ENCODE peak calls at places on chromosomes 7 and 10, in ten cellular contexts. A is foreskin fibroblast; M is activated CD8-positive, alpha-beta T cell treated with anti-CD3 and anti-CD28 coated beads for 36 hours; T is AG10803; Q is colonic mucosa; S is bronchial epithelial cell; E is fibroblast of mammary gland; I is stomach; F is WERI-Rb-1; W is upper lobe of left lung. J is an unnamed sample.

GRCh38 chr10:35843524-35844171 is 201.6 kb upstream of the FZD8 start:
- DNase-seq in M (no peak), E (no peak), W (no peak), I (peak), Q (no peak), F (peak), T (no peak), A (no peak), S (no peak), J (no peak)

GRCh38 chr10:50554995-50555568 is 68.7 kb downstream of the SGMS1 start:
- DNase-seq in T (peak), F (no peak), M (no peak), I (no peak), A (peak), S (no peak), W (no peak), E (peak), Q (no peak), J (no peak)

GRCh38 chr10:133088524-133089460 is 1.1 kb downstream of the ADGRA1 start:
- DNase-seq in I (no peak), T (no peak), A (no peak), S (no peak), E (no peak), F (no peak), W (no peak), Q (no peak), M (no peak), J (no peak)

GRCh38 chr10:23768281-23768680 is 329.4 kb downstream of the OTUD1 start:
- DNase-seq in E (no peak), M (no peak), Q (no peak), F (no peak), S (no peak), T (no peak), W (no peak), A (no peak), I (no peak), J (no peak)

GRCh38 chr10:89555688-89556445 is 20.5 kb upstream of the SLC16A12 start:
- DNase-seq in T (peak), E (peak), I (no peak), F (no peak), W (no peak), S (no peak), A (no peak), Q (no peak), M (no peak), J (no peak)

GRCh38 chr10:33799281-33799943 is 464.9 kb upstream of the NRP1 start:
- DNase-seq in A (no peak), S (no peak), Q (no peak), I (no peak), T (no peak), W (no peak), M (no peak), E (no peak), F (no peak), J (no peak)

GRCh38 chr7:141585592-141586510 is 34.6 kb downstream of the AGK start:
- DNase-seq in E (peak), A (peak), T (peak), F (no peak), S (peak), M (peak), I (no peak), W (no peak), Q (no peak), J (no peak)

GRCh38 chr10:28432210-28432676 is 100.7 kb upstream of the WAC start:
- DNase-seq in T (peak), S (peak), E (peak), Q (peak), W (peak), F (peak), A (peak), M (peak), I (peak), J (no peak)

GRCh38 chr10:780536-781524 is 91.4 kb upstream of the DIP2C start:
- DNase-seq in M (no peak), F (no peak), S (no peak), Q (no peak), I (no peak), W (peak), E (no peak), A (no peak), T (no peak), J (no peak)

GRCh38 chr7:16934947-16935742 is 53.4 kb upstream of the AGR3 start:
- DNase-seq in W (no peak), A (peak), E (peak), I (peak), Q (peak), T (peak), M (peak), S (peak), F (no peak), J (no peak)

GRCh38 chr7:127673902-127674301 is 21.9 kb downstream of the SND1 start:
- DNase-seq in M (no peak), S (no peak), I (no peak), Q (no peak), E (peak), W (no peak), T (peak), F (no peak), A (no peak), J (no peak)

GRCh38 chr7:119256446-119257131 is 1016.4 kb upstream of the KCND2 start:
- DNase-seq in E (no peak), F (no peak), M (no peak), S (peak), T (no peak), Q (no peak), W (no peak), I (no peak), A (no peak), J (no peak)
- TF ChIP-seq CTCF in E (no peak), F (no peak), M (no peak), S (no peak), T (no peak), Q (no peak), W (no peak), I (no peak), A (no peak), J (no peak)

GRCh38 chr7:31882187-31882586 is 188.0 kb downstream of the PDE1C start:
- DNase-seq in I (no peak), M (no peak), A (no peak), Q (no peak), F (no peak), T (peak), W (no peak), E (no peak), S (no peak), J (no peak)
- TF ChIP-seq CTCF in I (no peak), M (no peak), A (no peak), Q (no peak), F (no peak), T (no peak), W (no peak), E (no peak), S (no peak), J (no peak)

GRCh38 chr7:115083935-115084334 is 162.0 kb downstream of the MDFIC start:
- DNase-seq in I (no peak), T (no peak), W (no peak), Q (no peak), S (no peak), A (no peak), F (no peak), M (no peak), E (no peak), J (no peak)

GRCh38 chr7:115088938-115089337 is 167.0 kb downstream of the MDFIC start:
- DNase-seq in I (no peak), Q (no peak), W (no peak), S (no peak), M (no peak), T (no peak), F (no peak), E (no peak), A (no peak), J (no peak)

GRCh38 chr7:115085421-115085820 is 163.5 kb downstream of the MDFIC start:
- DNase-seq in I (no peak), E (no peak), W (no peak), M (no peak), A (no peak), S (peak), T (no peak), F (no peak), Q (no peak), J (no peak)

GRCh38 chr7:115087437-115087836 is 165.5 kb downstream of the MDFIC start:
- DNase-seq in M (no peak), Q (no peak), S (peak), I (no peak), F (no peak), T (peak), W (peak), E (peak), A (peak), J (no peak)

GRCh38 chr7:115086146-115086841 is 164.4 kb downstream of the MDFIC start:
- DNase-seq in Q (no peak), T (no peak), M (no peak), F (no peak), E (no peak), I (no peak), S (no peak), A (no peak), W (no peak), J (no peak)
- TF ChIP-seq CTCF in Q (no peak), T (no peak), M (no peak), F (no peak), E (peak), I (no peak), S (no peak), A (no peak), W (no peak), J (no peak)

GRCh38 chr7:82172017-82172416 is 271.6 kb downstream of the CACNA2D1 start:
- DNase-seq in Q (no peak), F (no peak), T (no peak), E (no peak), S (peak), A (no peak), M (no peak), W (no peak), I (no peak), J (no peak)
- TF ChIP-seq CTCF in Q (no peak), F (no peak), T (peak), E (no peak), S (no peak), A (no peak), M (no peak), W (no peak), I (no peak), J (no peak)

GRCh38 chr7:2918406-2918805 is 74.3 kb upstream of the GNA12 start:
- DNase-seq in T (no peak), W (no peak), A (no peak), S (no peak), Q (no peak), I (no peak), M (no peak), E (no peak), F (no peak), J (no peak)

GRCh38 chr7:2921748-2922147 is 77.6 kb upstream of the GNA12 start:
- DNase-seq in W (no peak), F (no peak), Q (no peak), A (no peak), I (no peak), T (no peak), E (no peak), S (no peak), M (no peak), J (no peak)

GRCh38 chr7:2920041-2920440 is 75.9 kb upstream of the GNA12 start:
- DNase-seq in E (no peak), Q (no peak), I (no peak), F (no peak), M (no peak), A (no peak), W (no peak), S (no peak), T (no peak), J (no peak)

GRCh38 chr7:2920956-2921708 is 77.0 kb upstream of the GNA12 start:
- DNase-seq in S (no peak), E (no peak), T (no peak), I (no peak), A (no peak), W (no peak), Q (no peak), M (no peak), F (no peak), J (no peak)

GRCh38 chr7:2919256-2919655 is 75.1 kb upstream of the GNA12 start:
- DNase-seq in W (no peak), T (no peak), M (no peak), S (no peak), I (no peak), Q (no peak), A (no peak), E (no peak), F (no peak), J (no peak)
- TF ChIP-seq CTCF in W (no peak), T (no peak), M (no peak), S (no peak), I (no peak), Q (no peak), A (no peak), E (no peak), F (no peak), J (no peak)

GRCh38 chr7:42886129-42886528 is 25.7 kb downstream of the C7orf25 start:
- DNase-seq in T (peak), F (no peak), A (no peak), S (peak), Q (no peak), I (no peak), M (no peak), W (no peak), E (peak), J (no peak)
- TF ChIP-seq CTCF in T (peak), F (no peak), A (peak), S (peak), Q (no peak), I (no peak), M (peak), W (no peak), E (peak), J (no peak)

GRCh38 chr10:72630144-72630543 is 4.3 kb upstream of the MICU1 start:
- DNase-seq in F (no peak), S (no peak), M (no peak), T (no peak), Q (no peak), A (no peak), I (no peak), E (no peak), W (no peak), J (no peak)

GRCh38 chr10:72625608-72626443 is at the start of gene MICU1:
- DNase-seq in W (peak), T (peak), F (peak), I (peak), Q (peak), A (peak), M (peak), S (peak), E (peak), J (peak)

GRCh38 chr10:72625276-72625607 is 637 bp downstream of the MICU1 start:
- DNase-seq in E (peak), W (no peak), S (no peak), T (no peak), Q (no peak), M (no peak), A (no peak), F (no peak), I (no peak), J (no peak)

GRCh38 chr10:72622271-72622670 is 3.6 kb downstream of the MICU1 start:
- DNase-seq in S (no peak), A (no peak), W (no peak), F (no peak), Q (no peak), I (no peak), T (no peak), E (no peak), M (no peak), J (no peak)

GRCh38 chr10:72626444-72626754 is 520 bp upstream of the MICU1 start:
- DNase-seq in M (no peak), A (no peak), Q (no peak), F (no peak), I (no peak), T (no peak), W (no peak), S (no peak), E (no peak), J (no peak)
- TF ChIP-seq CTCF in M (no peak), A (no peak), Q (no peak), F (no peak), I (no peak), T (no peak), W (no peak), S (no peak), E (no peak), J (no peak)

GRCh38 chr7:69067397-69067796 is 530.9 kb upstream of the AUTS2 start:
- DNase-seq in T (peak), I (peak), M (peak), Q (no peak), A (no peak), S (peak), F (peak), E (peak), W (peak), J (no peak)
- TF ChIP-seq CTCF in T (peak), I (no peak), M (no peak), Q (no peak), A (no peak), S (peak), F (peak), E (peak), W (no peak), J (no peak)

J was measured in lower leg skin.